ENCODE peak calls at places on chromosomes 6 and 20, in six cellular contexts. C is transverse colon, K is esophagus muscularis mucosa, G is H1, N is sigmoid colon, Z is endothelial cell of umbilical vein. V is an unnamed sample.

GRCh38 chr6:36581716-36582115 is 12.4 kb upstream of the SRSF3 start:
- DNase-seq in K (no peak), C (no peak), Z (no peak), N (no peak), G (no peak), V (no peak)

GRCh38 chr6:150276168-150276958 is 92.4 kb upstream of the IYD start:
- DNase-seq in G (no peak), K (no peak), Z (no peak), N (no peak), C (no peak), V (no peak)

GRCh38 chr6:391559-392440 is at the start of gene IRF4:
- DNase-seq in N (no peak), G (peak; percentile 84), Z (no peak), K (no peak), C (peak; percentile 73), V (no peak)

GRCh38 chr6:160273760-160274159 is 15.1 kb upstream of the SLC22A2 start:
- DNase-seq in Z (no peak), N (no peak), G (no peak), C (no peak), K (peak; percentile 57), V (no peak)

GRCh38 chr20:61958773-61959172 is 106.9 kb downstream of the TAF4 start:
- DNase-seq in Z (no peak), C (no peak), K (no peak), G (peak; percentile 33), N (peak; percentile 15), V (no peak)

GRCh38 chr20:3165473-3166337 is 6.0 kb upstream of the FASTKD5 start:
- DNase-seq in N (peak; percentile 87), G (no peak), Z (peak; percentile 50), K (no peak), C (peak; percentile 59), V (no peak)

GRCh38 chr20:46694484-46694883 is 5.2 kb upstream of the TP53RK start:
- DNase-seq in C (no peak), Z (peak; percentile 32), K (no peak), G (no peak), N (peak; percentile 7), V (no peak)

GRCh38 chr6:10567256-10568041 is 46.3 kb downstream of the GCNT2 start:
- DNase-seq in G (no peak), Z (no peak), N (no peak), C (no peak), K (no peak), V (no peak)

GRCh38 chr6:152378154-152378553 is 259.0 kb downstream of the SYNE1 start:
- DNase-seq in G (no peak), Z (no peak), C (no peak), N (no peak), K (no peak), V (no peak)

GRCh38 chr6:17470953-17471335 is 77.5 kb downstream of the CAP2 start:
- DNase-seq in K (no peak), G (no peak), C (no peak), N (no peak), Z (no peak), V (no peak)

GRCh38 chr6:143843689-143844405 is 709 bp downstream of the LTV1 start:
- DNase-seq in Z (no peak), G (no peak), N (no peak), K (no peak), C (no peak), V (no peak)

GRCh38 chr6:35181933-35182612 is 31.7 kb upstream of the SCUBE3 start:
- DNase-seq in Z (peak; percentile 15), N (peak; percentile 83), C (peak; percentile 58), K (no peak), G (peak; percentile 64), V (peak; percentile 45)

GRCh38 chr20:36507746-36508145 is 33.6 kb upstream of the MYL9 start:
- DNase-seq in K (no peak), G (no peak), N (peak; percentile 48), Z (no peak), C (no peak), V (no peak)

GRCh38 chr6:82832811-82833210 is 232.8 kb downstream of the UBE3D start:
- DNase-seq in Z (no peak), G (no peak), N (no peak), C (no peak), K (no peak), V (no peak)

GRCh38 chr6:449486-450419 is 58.2 kb downstream of the IRF4 start:
- DNase-seq in N (no peak), C (no peak), G (no peak), Z (no peak), K (no peak), V (no peak)

GRCh38 chr6:134826889-134827737 is 122.8 kb downstream of the ALDH8A1 start:
- DNase-seq in N (peak; percentile 89), C (peak; percentile 23), K (no peak), G (no peak), Z (no peak), V (peak; percentile 28)

GRCh38 chr6:99066041-99066440 is 118.3 kb upstream of the FBXL4 start:
- DNase-seq in N (no peak), Z (no peak), C (no peak), G (no peak), K (no peak), V (no peak)

DNA sequence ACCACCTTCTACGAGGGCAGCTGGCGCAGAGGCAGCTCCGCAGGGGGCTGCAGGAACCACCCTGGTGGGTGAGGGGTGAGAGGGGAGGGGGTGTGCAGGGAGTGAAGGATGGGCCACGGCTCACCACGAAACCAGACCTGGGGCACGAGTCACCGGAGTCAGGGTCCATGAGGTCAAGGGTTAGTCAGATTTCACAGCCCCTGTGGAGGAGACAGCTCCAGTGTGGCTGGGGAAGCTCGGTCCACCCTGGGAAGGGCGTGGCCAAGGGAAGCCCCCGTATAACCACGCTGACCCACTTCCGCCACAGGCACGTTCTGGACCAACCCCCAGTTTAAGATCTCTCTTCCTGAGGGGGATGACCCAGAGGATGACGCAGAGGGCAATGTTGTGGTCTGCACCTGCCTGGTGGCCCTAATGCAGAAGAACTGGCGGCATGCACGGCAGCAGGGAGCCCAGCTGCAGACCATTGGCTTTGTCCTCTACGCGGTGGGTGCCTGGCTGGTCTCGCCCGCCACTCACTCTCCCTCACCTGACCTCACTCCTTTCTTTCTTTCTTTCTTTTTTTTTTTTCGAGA is 18.4 kb downstream of the CAPN11 start:
- DNase-seq in C (no peak), Z (peak; percentile 30), N (no peak), G (no peak), K (no peak), V (no peak)
- H3K4me3 ChIP-seq in C (no peak overlapping the region), Z (no peak overlapping the region), N (no peak overlapping the region), G (no peak overlapping the region), K (no peak overlapping the region), V (no peak overlapping the region)

DNA sequence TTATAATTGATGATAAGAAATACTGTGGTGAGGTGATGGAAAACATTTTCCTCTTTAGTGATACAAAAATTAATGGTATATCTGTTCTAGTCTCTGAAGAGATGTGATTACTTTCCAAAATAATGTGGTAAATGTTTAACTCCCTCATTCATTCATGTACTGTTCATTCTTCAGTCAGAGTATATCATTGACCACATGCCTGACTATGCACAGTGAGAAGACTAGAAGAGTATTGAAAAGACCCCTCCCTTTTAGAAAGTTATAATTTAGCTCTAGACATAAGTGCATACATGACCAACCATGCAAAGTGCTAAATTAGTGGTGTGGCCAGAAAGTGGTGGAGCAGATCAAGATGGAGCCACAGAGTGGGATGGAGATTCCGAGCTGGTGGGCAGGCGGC is 133.0 kb downstream of the CLIC5 start:
- DNase-seq in N (no peak), Z (no peak), K (no peak), G (no peak), C (no peak), V (no peak)
- TF ChIP-seq POLR2A in N (no peak), Z (no peak), K (no peak), G (no peak), C (no peak), V (no peak)

DNA sequence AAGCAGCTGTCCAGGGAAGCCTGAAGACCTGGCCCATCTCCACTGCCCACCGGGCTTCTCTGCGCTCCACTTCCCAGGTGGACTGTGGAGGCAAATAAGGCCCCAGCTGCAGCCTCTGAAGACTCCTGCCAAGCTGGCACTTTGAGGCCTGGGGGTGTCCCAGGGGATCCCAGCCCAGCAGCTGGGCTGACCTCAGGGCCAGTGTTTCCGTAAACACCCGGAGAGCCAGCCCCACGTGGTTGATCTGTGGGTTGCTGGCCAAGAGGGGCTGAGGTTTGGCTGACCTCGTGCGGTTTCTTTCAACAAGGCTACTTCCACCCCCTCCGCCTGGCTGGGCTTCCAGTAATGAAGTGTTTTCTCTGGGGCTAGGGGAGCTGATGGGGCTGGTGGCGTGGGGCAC is 12.4 kb upstream of the CCN5 start:
- DNase-seq in G (no peak), K (peak; percentile 94), C (peak; percentile 64), Z (peak; percentile 94), N (peak; percentile 94), V (peak; percentile 88)
- TF ChIP-seq POLR2AphosphoS5 in G (no peak), K (peak; percentile 88), C (peak; percentile 72), Z (peak; percentile 52), N (peak; percentile 52), V (peak; percentile 50)

DNA sequence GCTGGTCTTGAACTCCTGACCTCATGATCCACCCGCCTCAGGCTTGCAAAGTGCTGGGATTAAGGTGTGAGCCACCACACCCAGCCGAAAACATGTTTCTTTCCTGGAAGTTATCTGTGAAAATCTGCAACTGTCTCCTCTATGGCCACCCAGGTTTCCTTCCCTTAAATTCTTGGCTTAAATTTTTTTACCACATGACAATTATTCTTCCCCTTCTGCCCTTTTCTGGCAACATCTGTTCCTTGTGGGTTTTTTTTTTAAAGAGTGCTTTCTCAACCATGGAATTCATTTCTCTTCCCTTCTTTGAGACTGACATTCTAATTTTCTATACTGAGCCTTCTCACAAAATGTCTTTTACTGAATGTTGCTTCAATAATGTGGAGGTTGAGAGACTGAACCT is 59.7 kb downstream of the DOK5 start:
- DNase-seq in C (no peak), N (no peak), G (no peak), Z (no peak), K (no peak), V (no peak)
- H3K4me3 ChIP-seq in C (no peak overlapping the region), N (no peak overlapping the region), G (no peak overlapping the region), Z (no peak overlapping the region), K (no peak overlapping the region), V (no peak overlapping the region)

DNA sequence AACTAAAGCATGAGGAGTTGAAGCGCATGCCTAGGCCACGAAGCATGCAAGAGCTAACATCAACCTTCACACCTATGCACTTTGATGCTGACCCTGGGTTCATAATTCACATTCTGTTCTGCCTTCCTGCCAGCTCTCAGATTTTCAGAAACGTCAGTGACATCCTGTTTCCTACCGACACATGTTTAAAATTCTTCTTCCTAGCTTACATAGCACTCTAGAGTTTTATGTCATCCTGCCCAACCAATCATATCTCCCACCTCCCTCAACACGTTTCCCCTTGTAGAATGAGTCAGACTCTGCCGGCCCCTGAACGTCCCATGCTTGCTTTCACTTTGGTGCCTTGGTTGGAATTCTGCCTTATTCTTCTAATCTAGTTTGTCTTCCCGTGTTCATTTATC is 97.1 kb upstream of the MAP7 start:
- DNase-seq in C (no peak), K (no peak), Z (peak; percentile 88), N (no peak), G (no peak), V (peak; percentile 41)
- TF ChIP-seq POLR2A in C (no peak), K (no peak), Z (no peak), N (no peak), G (no peak), V (no peak)

GRCh38 chr20:53857723-53858236 is 212.6 kb downstream of the BCAS1 start:
- DNase-seq in K (no peak), G (no peak), C (peak; percentile 76), Z (peak; percentile 27), N (no peak), V (no peak)
- TF ChIP-seq POLR2AphosphoS5 in K (no peak), G (no peak), C (peak; percentile 39), Z (no peak), N (no peak), V (no peak)